ENCODE peak calls at places on chromosomes 6 and 20, in six cellular contexts. Q, E, Z, G, Y and O are unnamed samples. For H3K4me1, the result is how much of the 10 kb centered on the place peaks cover.

GRCh38 chr6:39568896-39569295 is 156.3 kb downstream of the KIF6 start:
- DNase-seq in E (no peak), Q (no peak), G (no peak), Z (peak), Y (peak), O (no peak)

GRCh38 chr6:35568967-35569606 is 56.4 kb upstream of the TULP1 start:
- DNase-seq in Y (peak), Q (peak), E (no peak), G (peak), Z (peak), O (peak)

GRCh38 chr6:167733740-167734661 is 92.7 kb upstream of the AFDN start:
- DNase-seq in G (peak), Y (no peak), Q (no peak), Z (peak), E (no peak), O (peak)

GRCh38 chr6:111487656-111488055 is 4.6 kb upstream of the REV3L start:
- DNase-seq in G (no peak), Q (no peak), E (no peak), Z (peak), Y (peak), O (no peak)

GRCh38 chr6:63598001-63598250 is 25.6 kb downstream of the LOC128125822 start:
- DNase-seq in Z (no peak), E (no peak), Y (no peak), G (no peak), Q (no peak), O (no peak)

GRCh38 chr6:72787521-72788031 is 165.7 kb downstream of the KCNQ5 start:
- DNase-seq in Y (peak), Z (peak), E (no peak), G (no peak), Q (no peak), O (no peak)

GRCh38 chr6:34315256-34315655 is 66.5 kb upstream of the SMIM29 start:
- DNase-seq in Z (no peak), E (peak), Q (no peak), Y (no peak), G (no peak), O (no peak)

GRCh38 chr6:74410630-74411029 is 714.6 kb downstream of the CD109 start:
- DNase-seq in Q (no peak), Z (peak), E (no peak), Y (no peak), G (no peak), O (no peak)

GRCh38 chr20:61562897-61563504 is 310.9 kb downstream of the CDH4 start:
- DNase-seq in Y (no peak), Z (no peak), E (no peak), G (no peak), Q (no peak), O (no peak)

GRCh38 chr6:75345413-75345812 is 60.8 kb upstream of the TMEM30A start:
- DNase-seq in E (no peak), Q (no peak), G (no peak), Z (no peak), Y (no peak), O (no peak)

GRCh38 chr20:64224344-64225165 is 31.0 kb upstream of the PCMTD2 start:
- DNase-seq in Q (no peak), G (no peak), Y (peak), E (no peak), Z (peak), O (peak)
- H3K27ac ChIP-seq in Q (no peak), G (no peak), Y (no peak), E (no peak), Z (peak), O (peak)

DNA sequence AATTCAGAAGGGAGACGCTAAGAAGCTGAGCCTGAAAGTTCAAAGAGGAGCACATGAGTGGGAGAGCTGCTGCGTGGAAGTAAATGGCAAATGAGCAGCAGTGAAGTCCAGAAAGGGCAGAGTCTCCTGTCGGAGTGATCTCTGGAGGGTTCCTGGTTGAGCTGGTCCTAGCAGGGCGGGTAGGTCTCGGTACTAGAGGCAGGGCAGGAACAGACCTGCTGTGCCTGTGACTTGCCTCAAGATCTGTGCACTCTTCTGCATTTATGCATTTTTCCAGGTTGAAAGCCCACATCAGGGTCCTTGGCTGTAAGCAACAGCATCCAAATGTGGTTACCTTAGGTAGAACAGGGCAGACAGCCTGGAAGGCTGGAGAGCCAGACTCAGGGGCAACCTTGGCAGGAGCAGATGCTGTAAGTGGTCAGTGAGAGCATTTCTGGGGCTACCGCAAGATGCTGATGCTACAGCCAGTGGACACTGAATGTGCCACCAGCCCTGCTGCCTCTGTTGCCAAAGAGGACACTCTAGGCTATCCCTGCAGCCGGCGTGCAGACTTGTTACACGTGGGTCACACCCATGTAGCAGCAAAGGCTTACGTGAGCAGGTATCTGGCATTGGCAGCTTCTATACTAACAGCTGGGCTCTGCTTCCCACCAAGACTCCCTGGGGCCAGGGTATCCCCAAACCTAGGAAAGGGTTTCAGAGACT is 8.4 kb downstream of the DUSP22 start:
- DNase-seq in G (no peak), E (no peak), Y (no peak), Z (no peak), Q (no peak), O (no peak)
- H3K4me1 ChIP-seq in G (under half), E (half or more), Y (under half), Z (under half), Q (under half), O (under half)

GRCh38 chr6:33298773-33299236 is at the start of gene RGL2:
- DNase-seq in Z (peak), Q (no peak), G (peak), E (peak), Y (peak), O (peak)

GRCh38 chr6:33297956-33298772 is 578 bp downstream of the RGL2 start:
- DNase-seq in E (peak), Z (peak), G (peak), Q (peak), Y (peak), O (peak)

GRCh38 chr6:33297406-33297955 is 1.3 kb downstream of the RGL2 start:
- DNase-seq in Y (peak), Q (peak), Z (no peak), G (peak), E (no peak), O (peak)

GRCh38 chr6:33295621-33296369 is 2.9 kb downstream of the RGL2 start:
- DNase-seq in E (no peak), G (no peak), Z (no peak), Q (no peak), Y (no peak), O (peak)

GRCh38 chr6:33296797-33297405 is 1.8 kb downstream of the RGL2 start:
- DNase-seq in E (no peak), G (no peak), Y (no peak), Q (no peak), Z (no peak), O (no peak)
- H3K4me3 ChIP-seq in E (no peak), G (peak), Y (peak), Q (peak), Z (no peak), O (peak)

DNA sequence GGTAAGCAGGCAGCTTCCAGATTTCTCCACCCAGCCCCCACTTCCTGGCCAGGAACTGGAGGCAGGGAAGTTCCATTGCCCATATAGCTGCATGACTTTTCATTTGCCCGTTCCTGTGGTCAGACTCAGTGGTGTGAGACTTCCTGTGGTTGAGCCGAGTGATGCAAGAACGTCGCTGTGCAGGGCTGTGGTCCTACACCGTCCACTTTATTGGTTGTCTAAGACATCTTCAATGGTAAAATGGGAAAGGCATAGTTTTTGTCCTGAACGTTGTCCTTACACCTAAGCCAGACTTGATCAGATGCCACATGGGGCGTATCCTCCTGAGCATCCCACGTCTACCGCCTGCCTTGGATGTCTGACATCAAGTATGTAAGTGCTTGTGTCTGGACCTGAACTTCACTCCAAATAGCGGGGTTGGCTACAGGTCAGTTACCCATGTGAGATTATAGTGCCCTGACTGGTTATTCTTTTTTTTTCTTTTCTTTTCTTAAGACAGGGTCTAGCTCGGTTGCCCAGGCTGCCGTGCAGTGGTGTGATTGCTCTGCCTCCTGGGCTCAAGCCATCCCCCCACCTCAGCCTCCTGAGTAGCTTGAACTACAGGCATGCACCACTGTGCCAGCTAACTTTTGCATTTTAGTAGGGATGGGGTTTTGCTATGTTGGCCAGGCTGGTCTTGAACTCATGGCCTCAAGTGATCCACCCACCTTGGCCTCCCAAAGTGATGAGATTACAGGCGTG is 25.9 kb upstream of the GTSF1L start:
- DNase-seq in Y (peak), E (peak), Q (no peak), Z (peak), G (peak), O (peak)
- H3K27ac ChIP-seq in Y (peak), E (peak), Q (no peak), Z (peak), G (peak), O (no peak)

GRCh38 chr20:56381501-56381900 is 10.5 kb downstream of the AURKA start:
- DNase-seq in Q (no peak), Y (no peak), E (no peak), G (no peak), Z (no peak), O (no peak)

GRCh38 chr20:56385130-56385529 is 6.9 kb downstream of the AURKA start:
- DNase-seq in G (no peak), Z (no peak), E (no peak), Q (no peak), Y (no peak), O (no peak)

GRCh38 chr20:56386219-56386618 is 5.8 kb downstream of the AURKA start:
- DNase-seq in Z (no peak), G (no peak), E (no peak), Y (no peak), Q (no peak), O (no peak)

GRCh38 chr20:56382696-56383095 is 9.3 kb downstream of the AURKA start:
- DNase-seq in Z (no peak), Y (no peak), G (no peak), E (no peak), Q (no peak), O (no peak)

DNA sequence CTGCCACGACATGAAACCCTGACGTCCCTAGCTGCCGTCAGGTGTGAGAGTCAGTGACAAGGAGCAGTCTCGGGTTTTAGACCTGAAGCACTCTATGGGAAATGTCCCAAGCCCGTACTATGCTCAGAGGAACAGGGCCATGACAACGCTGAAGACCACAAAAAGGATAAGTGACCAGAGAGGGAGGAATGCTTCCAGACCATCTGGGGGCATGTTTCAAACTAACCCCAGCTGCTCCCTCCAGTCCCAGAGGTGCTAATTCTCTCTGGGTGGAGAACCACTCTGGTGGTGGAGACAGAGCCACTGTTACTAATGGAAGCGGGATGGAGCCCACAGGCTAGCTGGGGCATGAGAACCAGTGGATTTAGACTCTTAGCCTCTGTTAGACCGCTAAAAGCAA is 8.7 kb downstream of the AURKA start:
- DNase-seq in Q (no peak), E (no peak), G (no peak), Y (no peak), Z (no peak), O (no peak)
- H3K4me1 ChIP-seq in Q (under half), E (under half), G (under half), Y (under half), Z (under half), O (under half)

DNA sequence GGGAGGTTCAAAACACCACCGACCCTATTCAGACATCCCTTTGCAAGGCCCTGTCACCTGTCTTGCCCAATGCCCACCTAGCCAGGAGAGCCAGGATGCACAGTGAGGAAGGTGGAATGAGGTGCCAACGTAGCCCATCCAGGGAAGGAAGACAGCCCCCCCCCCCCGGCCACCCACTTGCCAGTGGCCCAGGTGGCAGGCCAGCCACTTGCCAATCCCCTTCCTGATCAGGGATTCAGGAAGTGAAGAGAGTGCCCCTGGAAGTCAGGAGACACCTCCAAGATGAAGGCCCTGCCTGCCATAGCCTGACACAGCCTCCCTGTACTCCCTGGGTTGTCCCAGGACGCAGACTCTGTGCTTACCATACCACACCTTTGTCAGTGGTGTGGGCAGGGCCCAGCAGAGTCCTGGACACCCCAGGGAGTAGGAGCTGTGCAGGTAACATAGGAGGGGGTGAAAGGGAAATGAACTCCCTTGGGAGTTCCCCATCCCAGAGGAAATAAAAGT is 54.7 kb downstream of the MRPL14 start:
- DNase-seq in G (peak), Y (no peak), E (no peak), Q (no peak), Z (no peak), O (no peak)
- H3K4me3 ChIP-seq in G (peak), Y (peak), E (peak), Q (peak), Z (no peak), O (peak)